ENCODE peak calls at places on chromosomes 7 and 10, in ten cellular contexts. O, D, B, A, U, C, L, K, E and T are unnamed samples. For H3K36me3 and H3K27me3, the result is how much of the 10 kb centered on the place peaks cover.

GRCh38 chr7:29360633-29361625 is 166.4 kb downstream of the CHN2 start:
- DNase-seq in O (no peak), D (no peak), B (no peak), A (no peak), U (no peak), C (no peak), L (no peak), K (no peak), E (no peak), T (peak)

GRCh38 chr10:60944159-60944909 is at the start of gene RHOBTB1:
- DNase-seq in O (no peak), D (peak), B (peak), A (peak), U (peak), C (peak), L (no peak), K (no peak), E (peak), T (peak)

GRCh38 chr7:76358053-76358477 is 726 bp downstream of the YWHAG start:
- DNase-seq in O (no peak), D (peak), B (peak), A (peak), U (no peak), C (peak), L (no peak), K (no peak), E (peak), T (peak)

GRCh38 chr7:641966-642365 is 84.5 kb upstream of the DNAAF5 start:
- DNase-seq in O (no peak), D (no peak), B (no peak), A (no peak), U (no peak), C (no peak), L (no peak), K (no peak), E (no peak), T (no peak)

GRCh38 chr10:52772623-52773022 is at the start of gene MBL2:
- DNase-seq in O (no peak), D (no peak), B (no peak), A (no peak), U (no peak), C (no peak), L (no peak), K (no peak), E (no peak), T (no peak)

GRCh38 chr7:99272476-99273045 is at the start of gene MYH16:
- DNase-seq in O (no peak), D (no peak), B (no peak), A (no peak), U (no peak), C (no peak), L (no peak), K (no peak), E (no peak), T (no peak)

GRCh38 chr10:25232229-25232628 is 57.4 kb downstream of the GPR158 start:
- DNase-seq in O (no peak), D (no peak), B (no peak), A (no peak), U (no peak), C (no peak), L (no peak), K (no peak), E (no peak), T (no peak)

GRCh38 chr10:113844091-113844490 is 9.8 kb downstream of the DCLRE1A start:
- DNase-seq in O (no peak), D (no peak), B (no peak), A (no peak), U (no peak), C (no peak), L (no peak), K (no peak), E (peak), T (no peak)

GRCh38 chr7:156731651-156732050 is 91.1 kb downstream of the RNF32 start:
- DNase-seq in O (no peak), D (no peak), B (no peak), A (no peak), U (no peak), C (no peak), L (no peak), K (no peak), E (no peak), T (no peak)

GRCh38 chr10:99938563-99938962 is 71.2 kb downstream of the DNMBP start:
- DNase-seq in O (peak), D (no peak), B (no peak), A (no peak), U (no peak), C (no peak), L (no peak), K (no peak), E (no peak), T (no peak)

GRCh38 chr10:47418321-47418720 is 34.2 kb upstream of the ZNF488 start:
- DNase-seq in O (no peak), D (no peak), B (no peak), A (no peak), U (no peak), C (no peak), L (no peak), K (no peak), E (no peak), T (no peak)

GRCh38 chr10:102781921-102782542 is 38.3 kb downstream of the WBP1L start:
- DNase-seq in O (no peak), D (no peak), B (no peak), A (no peak), U (no peak), C (no peak), L (no peak), K (no peak), E (peak), T (no peak)

GRCh38 chr7:94877731-94878670 is 29.4 kb upstream of the PPP1R9A start:
- DNase-seq in O (no peak), D (no peak), B (no peak), A (no peak), U (no peak), C (no peak), L (peak), K (no peak), E (no peak), T (no peak)

GRCh38 chr7:50594136-50594535 is 28.9 kb upstream of the DDC start:
- DNase-seq in O (no peak), D (no peak), B (no peak), A (no peak), U (no peak), C (no peak), L (no peak), K (no peak), E (no peak), T (no peak)

GRCh38 chr10:131132681-131133080 is 178.8 kb downstream of the TCERG1L start:
- DNase-seq in O (no peak), D (no peak), B (no peak), A (no peak), U (no peak), C (no peak), L (no peak), K (no peak), E (no peak), T (no peak)

GRCh38 chr7:42203336-42203735 is 33.7 kb downstream of the GLI3 start:
- DNase-seq in O (no peak), D (no peak), B (no peak), A (no peak), U (no peak), C (no peak), L (no peak), K (no peak), E (no peak), T (no peak)

GRCh38 chr7:135385209-135385608 is 124.7 kb downstream of the CNOT4 start:
- DNase-seq in O (no peak), D (no peak), B (no peak), A (no peak), U (no peak), C (no peak), L (no peak), K (no peak), E (no peak), T (no peak)

GRCh38 chr7:156461881-156462665 is 178.5 kb upstream of the RNF32 start:
- DNase-seq in O (no peak), D (peak), B (no peak), A (peak), U (no peak), C (no peak), L (no peak), K (no peak), E (no peak), T (no peak)

GRCh38 chr7:155878250-155878649 is 66.0 kb upstream of the SHH start:
- DNase-seq in O (no peak), D (no peak), B (peak), A (no peak), U (no peak), C (peak), L (no peak), K (no peak), E (no peak), T (no peak)

GRCh38 chr7:122315507-122316466 is 11.2 kb upstream of the FEZF1 start:
- DNase-seq in O (no peak), D (no peak), B (no peak), A (no peak), U (no peak), C (no peak), L (no peak), K (no peak), E (no peak), T (no peak)

GRCh38 chr10:109727436-109727835 is 195.9 kb downstream of the XPNPEP1 start:
- DNase-seq in O (no peak), D (no peak), B (no peak), A (no peak), U (no peak), C (no peak), L (no peak), K (no peak), E (no peak), T (no peak)

GRCh38 chr10:49645417-49646255 is 31.8 kb downstream of the CHAT start:
- DNase-seq in O (no peak), D (peak), B (no peak), A (no peak), U (no peak), C (peak), L (no peak), K (no peak), E (no peak), T (peak)

GRCh38 chr10:5561704-5562645 is 37.2 kb downstream of the CALML3 start:
- DNase-seq in O (no peak), D (peak), B (peak), A (no peak), U (no peak), C (peak), L (no peak), K (no peak), E (no peak), T (peak)

GRCh38 chr10:116866987-116867595 is 17.8 kb downstream of the ENO4 start:
- DNase-seq in O (no peak), D (no peak), B (no peak), A (no peak), U (no peak), C (no peak), L (no peak), K (no peak), E (no peak), T (no peak)

GRCh38 chr7:16590424-16590823 is 55.1 kb downstream of the ANKMY2 start:
- DNase-seq in O (no peak), D (no peak), B (no peak), A (no peak), U (no peak), C (no peak), L (no peak), K (no peak), E (peak), T (no peak)

GRCh38 chr7:116142850-116143249 is 67.5 kb upstream of the TES start:
- DNase-seq in O (no peak), D (no peak), B (no peak), A (no peak), U (no peak), C (no peak), L (no peak), K (no peak), E (no peak), T (no peak)

GRCh38 chr7:25753837-25754236 is 398.2 kb upstream of the NFE2L3 start:
- DNase-seq in O (no peak), D (no peak), B (no peak), A (no peak), U (no peak), C (no peak), L (no peak), K (no peak), E (no peak), T (no peak)

GRCh38 chr10:22737587-22737986 is 23.2 kb upstream of the PIP4K2A start:
- DNase-seq in O (no peak), D (no peak), B (peak), A (no peak), U (no peak), C (no peak), L (no peak), K (no peak), E (peak), T (no peak)

GRCh38 chr10:12784646-12785045 is 216.9 kb downstream of the CCDC3 start:
- DNase-seq in O (no peak), D (no peak), B (no peak), A (no peak), U (no peak), C (no peak), L (no peak), K (no peak), E (no peak), T (no peak)

GRCh38 chr7:142885311-142886230 is at the start of gene TRPV6:
- DNase-seq in O (no peak), D (peak), B (no peak), A (peak), U (no peak), C (peak), L (peak), K (peak), E (no peak), T (peak)

GRCh38 chr7:55065079-55065478 is 46.3 kb downstream of the EGFR start:
- DNase-seq in O (peak), D (no peak), B (peak), A (peak), U (no peak), C (no peak), L (peak), K (no peak), E (peak), T (no peak)

GRCh38 chr7:102244601-102245000 is 42.1 kb upstream of the SH2B2 start:
- DNase-seq in O (no peak), D (no peak), B (no peak), A (no peak), U (no peak), C (no peak), L (no peak), K (no peak), E (no peak), T (no peak)

GRCh38 chr10:109887776-109888175 is 35.5 kb downstream of the XPNPEP1 start:
- DNase-seq in O (no peak), D (peak), B (no peak), A (no peak), U (no peak), C (no peak), L (no peak), K (no peak), E (no peak), T (no peak)

GRCh38 chr7:140966561-140967234 is 42.0 kb upstream of the BRAF start:
- DNase-seq in O (no peak), D (no peak), B (no peak), A (no peak), U (no peak), C (no peak), L (no peak), K (no peak), E (no peak), T (no peak)

GRCh38 chr7:84614821-84615506 is 420.4 kb upstream of the SEMA3A start:
- DNase-seq in O (no peak), D (no peak), B (no peak), A (no peak), U (no peak), C (no peak), L (peak), K (no peak), E (peak), T (no peak)

GRCh38 chr7:137882261-137882668 is 35.5 kb upstream of the DGKI start:
- DNase-seq in O (peak), D (no peak), B (peak), A (no peak), U (no peak), C (no peak), L (peak), K (no peak), E (peak), T (no peak)

GRCh38 chr7:46764100-46764941 is 817.6 kb downstream of the TNS3 start:
- DNase-seq in O (peak), D (peak), B (peak), A (no peak), U (no peak), C (no peak), L (peak), K (no peak), E (peak), T (no peak)

GRCh38 chr10:84607523-84607922 is 279.1 kb downstream of the CCSER2 start:
- DNase-seq in O (no peak), D (no peak), B (no peak), A (no peak), U (no peak), C (no peak), L (no peak), K (no peak), E (no peak), T (no peak)

GRCh38 chr7:81624650-81625310 is 145.1 kb downstream of the HGF start:
- DNase-seq in O (no peak), D (no peak), B (no peak), A (no peak), U (no peak), C (no peak), L (no peak), K (no peak), E (no peak), T (no peak)

GRCh38 chr7:157744786-157745601 is 408.2 kb downstream of the DNAJB6 start:
- DNase-seq in O (no peak), D (no peak), B (no peak), A (no peak), U (no peak), C (no peak), L (no peak), K (no peak), E (no peak), T (no peak)

GRCh38 chr7:157739650-157740049 is 402.8 kb downstream of the DNAJB6 start:
- DNase-seq in O (no peak), D (no peak), B (no peak), A (no peak), U (no peak), C (no peak), L (no peak), K (no peak), E (no peak), T (no peak)

GRCh38 chr7:157745721-157746709 is 409.2 kb downstream of the DNAJB6 start:
- DNase-seq in O (no peak), D (no peak), B (no peak), A (no peak), U (no peak), C (no peak), L (no peak), K (no peak), E (no peak), T (no peak)

GRCh38 chr7:157740251-157740650 is 403.4 kb downstream of the DNAJB6 start:
- DNase-seq in O (no peak), D (no peak), B (no peak), A (no peak), U (no peak), C (no peak), L (no peak), K (no peak), E (no peak), T (no peak)

DNA sequence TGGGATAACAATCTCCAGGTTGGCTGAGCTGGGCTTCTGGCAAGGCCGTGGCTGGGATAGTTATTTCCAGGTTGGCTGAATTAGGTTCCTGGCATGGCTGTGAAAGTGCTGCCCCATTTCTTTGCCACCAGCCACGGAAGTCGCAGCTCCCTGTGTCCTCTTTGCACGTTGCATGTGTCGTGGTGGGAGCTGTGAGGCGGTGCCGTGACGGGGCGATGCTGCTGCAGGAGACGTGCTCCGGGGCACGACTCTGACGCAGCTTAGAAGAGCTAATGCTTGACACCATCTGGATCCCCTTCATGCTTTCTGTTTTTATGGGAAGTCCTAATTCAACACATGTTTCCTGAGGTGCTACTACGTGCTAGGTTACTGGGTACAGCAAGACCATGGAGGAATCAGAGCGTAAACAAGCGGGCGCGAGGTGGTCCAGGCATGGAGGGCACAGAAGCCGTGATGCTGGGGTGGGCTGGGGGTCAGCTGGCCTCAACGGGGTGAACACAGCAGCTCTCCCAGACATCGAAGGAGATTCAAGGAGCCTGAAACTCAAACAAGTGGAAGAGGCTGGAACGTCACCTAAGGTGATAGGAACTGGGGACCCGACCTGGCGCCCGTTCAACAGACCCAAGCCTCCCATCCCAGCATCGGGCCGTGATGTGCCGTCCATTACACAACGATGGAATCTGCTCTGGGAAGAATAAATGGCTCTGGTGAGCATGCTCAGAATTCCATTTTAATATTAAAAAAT is 407.1 kb downstream of the DNAJB6 start:
- DNase-seq in O (no peak), D (no peak), B (no peak), A (no peak), U (no peak), C (no peak), L (no peak), K (no peak), E (no peak), T (no peak)
- TF ChIP-seq POLR2AphosphoS5 in O (no peak), D (no peak), B (no peak), A (no peak), U (no peak), C (no peak), L (no peak), K (no peak), E (no peak), T (no peak)

DNA sequence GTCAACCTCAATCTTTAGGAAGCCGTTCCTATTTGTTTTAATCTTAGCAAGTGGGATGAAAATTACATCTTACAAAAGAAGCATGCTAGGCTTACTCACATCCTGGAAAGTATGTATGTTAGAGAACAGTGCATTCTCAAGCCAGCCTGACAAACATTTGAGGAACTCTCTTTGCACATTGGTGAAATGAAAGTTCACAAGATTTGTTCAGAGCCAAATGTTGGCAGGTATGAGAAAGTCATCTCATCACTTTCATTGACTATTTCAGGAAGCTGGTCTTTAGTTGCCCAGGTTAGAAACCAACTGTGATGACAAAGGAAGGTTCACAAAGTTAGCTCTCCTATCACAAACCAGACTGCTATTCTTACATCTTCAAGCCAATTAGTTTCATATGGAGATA is 57.1 kb downstream of the ABCB1 start:
- DNase-seq in O (no peak), D (no peak), B (no peak), A (no peak), U (no peak), C (no peak), L (no peak), K (no peak), E (no peak), T (no peak)
- H3K36me3 ChIP-seq in O (under half), D (under half), B (under half), A (under half), U (under half), C (under half), L (under half), K (under half), E (under half), T (under half)

DNA sequence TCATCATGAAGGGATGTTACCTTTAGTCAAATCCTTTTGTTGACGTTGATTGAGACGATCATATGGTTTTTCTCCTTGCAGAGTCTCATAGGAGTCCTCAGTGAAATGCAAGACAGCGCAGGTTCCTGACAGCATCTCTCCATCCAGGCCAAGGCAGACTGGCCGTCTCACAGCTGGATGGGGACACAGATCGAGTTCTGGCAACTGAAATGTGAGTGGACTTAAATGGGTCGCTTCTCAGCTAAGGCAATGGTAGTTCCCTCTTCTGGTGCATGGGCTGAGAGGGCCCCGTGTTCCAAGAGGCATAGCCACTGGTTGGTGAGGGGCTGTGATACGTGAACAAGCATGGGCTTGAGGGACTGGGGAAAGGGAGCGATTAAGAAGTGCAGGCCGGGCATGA is 99.3 kb upstream of the CPXM2 start:
- DNase-seq in O (no peak), D (no peak), B (no peak), A (no peak), U (no peak), C (no peak), L (no peak), K (no peak), E (no peak), T (no peak)
- H3K27me3 ChIP-seq in O (under half), D (under half), B (under half), A (half or more), U (under half), C (under half), L (under half), K (under half), E (under half), T (under half)

GRCh38 chr7:151110941-151111645 is 24.8 kb downstream of the AGAP3 start:
- DNase-seq in O (no peak), D (peak), B (peak), A (peak), U (peak), C (no peak), L (no peak), K (no peak), E (peak), T (peak)
- TF ChIP-seq POLR2AphosphoS5 in O (no peak), D (no peak), B (peak), A (no peak), U (no peak), C (no peak), L (no peak), K (no peak), E (peak), T (no peak)